ENCODE peak calls at places on chromosomes 13 and 19, in seven cellular contexts. J is AG08396; V is GM03348; O is GM12878; R is CD8-positive, alpha-beta memory T cell; H is WTC11; G is Peyer's patch. S is an unnamed sample.

GRCh38 chr19:2561895-2562294 is 86.0 kb downstream of the GADD45B start:
- DNase-seq in J (no peak), V (no peak), O (peak; percentile 92), R (peak; percentile 42), H (no peak), G (no peak), S (no peak)

GRCh38 chr13:49676581-49677298 is 14.5 kb downstream of the EBPL start:
- DNase-seq in J (no peak), V (no peak), O (no peak), R (no peak), H (no peak), G (no peak), S (no peak)

GRCh38 chr13:98549006-98549727 is 27.7 kb downstream of the STK24 start:
- DNase-seq in J (peak; percentile 79), V (peak; percentile 82), O (no peak), R (no peak), H (no peak), G (no peak), S (no peak)

GRCh38 chr13:76792680-76793334 is 93.4 kb downstream of the KCTD12 start:
- DNase-seq in J (peak; percentile 47), V (peak; percentile 74), O (no peak), R (no peak), H (no peak), G (no peak), S (no peak)

GRCh38 chr13:94537740-94538630 is 58.0 kb downstream of the TGDS start:
- DNase-seq in J (no peak), V (no peak), O (no peak), R (no peak), H (no peak), G (no peak), S (no peak)

GRCh38 chr19:5850743-5851293 is 431 bp downstream of the FUT3 start:
- DNase-seq in J (no peak), V (peak; percentile 47), O (no peak), R (no peak), H (no peak), G (peak; percentile 63), S (no peak)

GRCh38 chr13:84192125-84192524 is 309.9 kb upstream of the SLITRK1 start:
- DNase-seq in J (peak; percentile 29), V (peak; percentile 72), O (no peak), R (no peak), H (no peak), G (no peak), S (no peak)

GRCh38 chr13:43760257-43760656 is 26.5 kb downstream of the ENOX1 start:
- DNase-seq in J (no peak), V (no peak), O (no peak), R (no peak), H (no peak), G (no peak), S (no peak)

GRCh38 chr13:77300176-77301141 is 26.4 kb downstream of the MYCBP2 start:
- DNase-seq in J (peak; percentile 29), V (peak; percentile 51), O (no peak), R (no peak), H (no peak), G (no peak), S (no peak)

GRCh38 chr13:46817838-46818476 is 21.0 kb upstream of the ESD start:
- DNase-seq in J (no peak), V (no peak), O (no peak), R (no peak), H (no peak), G (no peak), S (no peak)

GRCh38 chr19:17871878-17872250 is at the start of gene SLC5A5:
- DNase-seq in J (no peak), V (no peak), O (no peak), R (no peak), H (peak; percentile 45), G (no peak), S (no peak)

GRCh38 chr19:50272263-50272897 is 56.8 kb downstream of the KCNC3 start:
- DNase-seq in J (no peak), V (no peak), O (no peak), R (no peak), H (no peak), G (no peak), S (no peak)

GRCh38 chr19:6519289-6519688 is 11.5 kb upstream of the TNFSF9 start:
- DNase-seq in J (peak; percentile 76), V (peak; percentile 86), O (no peak), R (no peak), H (no peak), G (no peak), S (no peak)

GRCh38 chr13:44759222-44759721 is 183.1 kb upstream of the TSC22D1 start:
- DNase-seq in J (no peak), V (no peak), O (no peak), R (no peak), H (no peak), G (no peak), S (peak; percentile 68)

GRCh38 chr19:43634877-43635560 is 4.6 kb downstream of the CADM4 start:
- DNase-seq in J (no peak), V (peak; percentile 33), O (no peak), R (no peak), H (no peak), G (no peak), S (no peak)

GRCh38 chr19:460877-461609 is at the start of gene SHC2:
- DNase-seq in J (no peak), V (no peak), O (no peak), R (no peak), H (no peak), G (no peak), S (peak; percentile 75)

GRCh38 chr19:44757735-44758505 is 9.4 kb downstream of the BCL3 start:
- DNase-seq in J (peak; percentile 77), V (no peak), O (no peak), R (no peak), H (peak; percentile 76), G (no peak), S (no peak)

GRCh38 chr19:31140717-31141116 is 208.5 kb downstream of the TSHZ3 start:
- DNase-seq in J (no peak), V (peak; percentile 53), O (no peak), R (no peak), H (no peak), G (no peak), S (no peak)

GRCh38 chr13:77928909-77929308 is 10.3 kb upstream of the EDNRB start:
- DNase-seq in J (no peak), V (no peak), O (peak; percentile 34), R (no peak), H (no peak), G (no peak), S (no peak)

S was measured in NCI-H345.